ENCODE peak calls at places on chromosomes 4 and X, in five cellular contexts. N, F, K, S and Z are unnamed samples.

GRCh38 chr4:119750771-119751170 is 122.2 kb upstream of the PDE5A start:
- DNase-seq in N (no peak), F (no peak), K (no peak), S (no peak), Z (no peak)

GRCh38 chr4:108181704-108182103 is 13.0 kb upstream of the LEF1 start:
- DNase-seq in N (no peak), F (no peak), K (no peak), S (no peak), Z (no peak)

GRCh38 chrX:105653891-105654290 is 168.4 kb upstream of the NRK start:
- DNase-seq in N (no peak), F (no peak), K (no peak), S (no peak), Z (no peak)

GRCh38 chr4:15162465-15163283 is 160.4 kb downstream of the CPEB2 start:
- DNase-seq in N (no peak), F (no peak), K (no peak), S (no peak), Z (no peak)

GRCh38 chr4:38914859-38915258 is 47.3 kb downstream of the FAM114A1 start:
- DNase-seq in N (no peak), F (no peak), K (no peak), S (no peak), Z (no peak)

GRCh38 chr4:122224348-122224747 is 72.2 kb downstream of the BLTP1 start:
- DNase-seq in N (no peak), F (no peak), K (peak), S (peak), Z (no peak)

GRCh38 chr4:163536101-163536500 is 41.6 kb downstream of the TMA16 start:
- DNase-seq in N (no peak), F (no peak), K (no peak), S (no peak), Z (no peak)

GRCh38 chr4:176789955-176790354 is 2.8 kb downstream of the VEGFC start:
- DNase-seq in N (no peak), F (peak), K (no peak), S (peak), Z (peak)

GRCh38 chrX:108464604-108465003 is 25.0 kb downstream of the COL4A5 start:
- DNase-seq in N (no peak), F (peak), K (no peak), S (no peak), Z (no peak)

GRCh38 chr4:176838611-176839411 is 46.1 kb upstream of the VEGFC start:
- DNase-seq in N (no peak), F (peak), K (peak), S (no peak), Z (no peak)

GRCh38 chrX:84175943-84176342 is 12.1 kb downstream of the RPS6KA6 start:
- DNase-seq in N (no peak), F (no peak), K (no peak), S (no peak), Z (no peak)

GRCh38 chr4:88522702-88523324 is 763 bp downstream of the PYURF start:
- DNase-seq in N (peak), F (peak), K (peak), S (peak), Z (no peak)

GRCh38 chr4:7358100-7358735 is 76.5 kb downstream of the PSAPL1 start:
- DNase-seq in N (no peak), F (no peak), K (peak), S (peak), Z (peak)

GRCh38 chr4:103402198-103402597 is 204.1 kb upstream of the CENPE start:
- DNase-seq in N (no peak), F (no peak), K (no peak), S (no peak), Z (no peak)

GRCh38 chr4:168540086-168540864 is 43.4 kb downstream of the PALLD start:
- DNase-seq in N (no peak), F (peak), K (no peak), S (no peak), Z (no peak)

GRCh38 chr4:8847764-8848163 is 23.9 kb downstream of the HMX1 start:
- DNase-seq in N (no peak), F (no peak), K (no peak), S (no peak), Z (no peak)

GRCh38 chr4:186584912-186585311 is 29.5 kb upstream of the MTNR1A start:
- DNase-seq in N (no peak), F (no peak), K (no peak), S (no peak), Z (no peak)

GRCh38 chr4:183807420-183808101 is 97.5 kb upstream of the STOX2 start:
- DNase-seq in N (no peak), F (no peak), K (peak), S (no peak), Z (no peak)

DNA sequence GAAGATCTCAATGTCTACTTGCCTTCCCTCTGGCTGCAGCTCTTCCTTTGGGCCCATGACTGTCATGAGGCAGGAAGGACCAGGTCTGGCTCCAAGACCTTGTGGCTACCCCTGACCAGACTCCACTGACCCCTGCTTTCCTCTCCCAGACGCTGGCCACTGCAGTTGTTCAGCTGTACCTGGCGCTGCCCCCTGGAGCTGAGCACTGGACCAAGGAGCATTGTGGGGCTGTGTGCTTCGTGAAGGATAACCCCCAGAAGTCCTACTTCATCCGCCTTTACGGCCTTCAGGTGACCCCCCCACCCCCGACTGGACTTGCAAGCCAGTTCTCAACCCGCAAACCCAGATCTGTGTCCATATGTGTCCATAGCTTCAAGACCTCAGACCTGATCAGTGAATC is 535 bp downstream of the WAS start:
- DNase-seq in N (no peak), F (no peak), K (no peak), S (no peak), Z (no peak)
- H3K27ac ChIP-seq in N (no peak), F (no peak), K (no peak), S (peak), Z (no peak)

GRCh38 chrX:15816886-15817285 is 26.6 kb downstream of the ZRSR2 start:
- DNase-seq in N (no peak), F (peak), K (no peak), S (no peak), Z (no peak)
- H3K27ac ChIP-seq in N (no peak), F (peak), K (no peak), S (no peak), Z (no peak)

GRCh38 chr4:139470997-139471665 is 17.2 kb downstream of the RAB33B start:
- DNase-seq in N (no peak), F (no peak), K (no peak), S (no peak), Z (no peak)
- H3K27ac ChIP-seq in N (no peak), F (no peak), K (no peak), S (no peak), Z (no peak)

GRCh38 chr4:137310593-137311490 is 221.5 kb downstream of the PCDH18 start:
- DNase-seq in N (no peak), F (no peak), K (no peak), S (no peak), Z (no peak)
- H3K27ac ChIP-seq in N (peak), F (peak), K (no peak), S (no peak), Z (no peak)

DNA sequence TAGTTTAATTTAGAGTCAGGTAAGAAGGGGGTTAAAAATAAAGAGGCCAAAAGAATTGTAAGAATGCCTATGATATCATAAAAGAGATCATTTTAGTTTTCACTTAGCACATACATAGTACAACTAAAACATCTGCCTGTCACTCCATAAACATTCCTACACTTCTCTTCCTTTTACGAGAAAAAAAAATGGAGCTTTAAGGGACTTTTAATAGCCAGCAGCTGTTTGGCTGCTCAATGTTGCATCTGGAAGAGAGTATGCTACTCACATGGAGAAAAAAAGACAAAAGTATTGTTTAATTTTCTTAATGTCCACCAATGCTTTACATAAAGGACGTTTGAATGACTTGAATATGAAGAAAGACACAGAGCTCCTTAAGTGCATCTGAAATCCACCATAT is 48.7 kb upstream of the TNIP3 start:
- DNase-seq in N (no peak), F (no peak), K (no peak), S (no peak), Z (no peak)
- H3K27ac ChIP-seq in N (no peak), F (no peak), K (no peak), S (no peak), Z (no peak)

DNA sequence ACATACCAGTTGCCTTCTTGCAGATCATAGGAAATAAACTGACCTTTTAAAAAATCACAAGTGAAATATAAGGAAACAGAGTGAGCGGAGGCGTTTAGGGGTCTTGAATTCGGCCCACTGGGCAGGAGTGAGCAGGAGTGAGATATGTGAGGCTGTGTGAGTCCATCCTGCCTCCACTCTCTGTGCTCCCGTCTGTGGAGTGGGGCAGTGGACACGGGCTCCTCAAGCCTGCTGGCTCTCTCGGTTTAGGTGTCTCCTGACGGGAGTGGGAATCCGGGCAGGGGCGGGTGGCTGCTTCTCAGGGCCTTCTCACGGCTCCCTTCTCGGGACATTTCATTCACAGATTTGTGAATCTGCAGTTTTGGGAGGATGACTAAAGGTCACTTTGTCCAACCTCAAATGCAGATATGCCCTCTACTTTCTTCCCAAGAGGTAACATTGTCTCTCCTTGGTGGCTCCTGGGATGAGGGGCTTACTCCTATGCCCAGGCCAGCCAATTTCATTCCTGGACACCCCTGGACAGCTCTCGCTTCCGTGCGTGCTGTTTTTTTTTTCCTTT is 27.6 kb downstream of the CYTL1 start:
- DNase-seq in N (no peak), F (no peak), K (no peak), S (no peak), Z (no peak)
- H3K27ac ChIP-seq in N (peak), F (no peak), K (peak), S (peak), Z (no peak)

DNA sequence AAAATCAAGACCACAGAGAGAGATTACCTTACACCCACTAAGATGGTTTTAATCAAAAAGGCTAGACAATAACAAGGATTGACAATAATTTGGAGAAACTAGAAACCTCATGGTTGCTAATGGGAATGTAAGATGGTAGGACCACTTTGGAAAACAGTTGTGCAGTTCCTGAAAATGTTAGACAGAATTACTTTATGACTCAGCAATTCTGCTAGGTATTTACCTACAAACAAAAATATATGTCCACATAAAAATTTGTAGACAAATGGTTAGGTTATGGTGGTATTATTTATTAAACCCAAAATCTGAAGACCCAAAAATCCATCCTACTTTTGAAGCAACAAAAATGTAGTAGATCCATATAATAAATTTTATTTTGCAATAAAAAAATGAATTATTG is 1027.0 kb upstream of the ADGRL3 start:
- DNase-seq in N (no peak), F (no peak), K (no peak), S (no peak), Z (no peak)
- H3K27ac ChIP-seq in N (no peak), F (no peak), K (no peak), S (no peak), Z (no peak)